ENCODE peak calls at places on chromosome 5, in six cellular contexts. M is kidney tubule cell, V is posterior vena cava, R is skeletal muscle cell, B is ELF-1, U is astrocyte of the hippocampus. T is an unnamed sample.

GRCh38 chr5:88143693-88144218 is 124.9 kb downstream of the TMEM161B start:
- DNase-seq in M (no peak), V (no peak), R (no peak), B (no peak), U (no peak), T (no peak)

GRCh38 chr5:69024241-69024651 is 69.6 kb upstream of the SLC30A5 start:
- DNase-seq in M (peak), V (no peak), R (no peak), B (peak), U (peak), T (no peak)

GRCh38 chr5:36708996-36709395 is 102.6 kb downstream of the SLC1A3 start:
- DNase-seq in M (no peak), V (no peak), R (no peak), B (no peak), U (no peak), T (no peak)

GRCh38 chr5:112228672-112229071 is 190.4 kb downstream of the EPB41L4A start:
- DNase-seq in M (peak), V (peak), R (no peak), B (peak), U (peak), T (peak)

GRCh38 chr5:154386952-154387629 is 58.7 kb upstream of the SAP30L start:
- DNase-seq in M (peak), V (no peak), R (no peak), B (no peak), U (no peak), T (no peak)

GRCh38 chr5:18281947-18282557 is 647.8 kb downstream of the TAF11L14 start:
- DNase-seq in M (peak), V (no peak), R (peak), B (no peak), U (peak), T (no peak)

GRCh38 chr5:63240063-63240755 is 661.6 kb downstream of the LRRC70 start:
- DNase-seq in M (peak), V (no peak), R (no peak), B (no peak), U (peak), T (no peak)

GRCh38 chr5:72194846-72195245 is 87.6 kb downstream of the MAP1B start:
- DNase-seq in M (no peak), V (no peak), R (no peak), B (no peak), U (peak), T (no peak)

GRCh38 chr5:107424461-107424860 is 246.3 kb downstream of the EFNA5 start:
- DNase-seq in M (no peak), V (no peak), R (peak), B (no peak), U (no peak), T (no peak)